ENCODE peak calls at places on chromosomes 13 and 19, in five cellular contexts. S is stomach, W is Panc1, A is breast epithelium, D is endothelial cell of umbilical vein. Y is an unnamed sample.

GRCh38 chr13:20696073-20696472 is 7.4 kb upstream of the IL17D start:
- DNase-seq in A (no peak), W (no peak), D (no peak), S (no peak), Y (no peak)

GRCh38 chr19:45164577-45165335 is 4.0 kb upstream of the NKPD1 start:
- DNase-seq in A (peak; percentile 80), D (peak; percentile 45), W (no peak), S (peak; percentile 82), Y (peak; percentile 88)

GRCh38 chr13:82747331-82747730 is 1134.9 kb downstream of the SLITRK1 start:
- DNase-seq in D (no peak), S (no peak), W (no peak), A (no peak), Y (no peak)

GRCh38 chr13:110664673-110665072 is 41.2 kb downstream of the CARS2 start:
- DNase-seq in S (no peak), D (no peak), W (no peak), A (no peak), Y (peak; percentile 76)

GRCh38 chr13:44050450-44051063 is 170.9 kb downstream of the LACC1 start:
- DNase-seq in W (no peak), S (no peak), A (no peak), D (peak; percentile 49), Y (no peak)

GRCh38 chr19:18854982-18855381 is 23.2 kb downstream of the UPF1 start:
- DNase-seq in A (no peak), D (no peak), W (no peak), S (no peak), Y (no peak)

GRCh38 chr19:18603255-18603957 is 3.2 kb downstream of the CRLF1 start:
- DNase-seq in D (no peak), S (no peak), A (no peak), W (no peak), Y (no peak)

GRCh38 chr13:25945596-25945995 is 106.2 kb downstream of the SHISA2 start:
- DNase-seq in W (no peak), A (no peak), D (no peak), S (no peak), Y (no peak)

GRCh38 chr19:403221-404036 is 5.5 kb downstream of the C2CD4C start:
- DNase-seq in W (no peak), S (no peak), D (no peak), A (peak; percentile 22), Y (peak; percentile 45)

GRCh38 chr13:108915634-108916497 is 286.5 kb downstream of the MYO16 start:
- DNase-seq in A (peak; percentile 86), S (peak; percentile 95), W (no peak), D (peak; percentile 97), Y (peak; percentile 85)

GRCh38 chr19:45973564-45974338 is at the start of gene NOVA2:
- DNase-seq in A (no peak), S (peak; percentile 36), W (no peak), D (peak; percentile 95), Y (peak; percentile 83)

GRCh38 chr19:39843919-39844793 is 2.0 kb downstream of the FBL start:
- DNase-seq in A (no peak), W (peak; percentile 97), D (peak; percentile 61), S (no peak), Y (no peak)

GRCh38 chr19:38511074-38511708 is 77.7 kb downstream of the RYR1 start:
- DNase-seq in W (no peak), A (no peak), D (no peak), S (no peak), Y (no peak)

GRCh38 chr13:40456397-40456958 is 210.0 kb downstream of the FOXO1 start:
- DNase-seq in S (no peak), A (no peak), D (no peak), W (no peak), Y (no peak)

GRCh38 chr13:30882996-30883766 is 22.9 kb upstream of the MEDAG start:
- DNase-seq in S (no peak), D (no peak), W (no peak), A (no peak), Y (no peak)

GRCh38 chr19:19488875-19489690 is 26.3 kb downstream of the TSSK6 start:
- DNase-seq in A (peak; percentile 58), W (peak; percentile 64), S (peak; percentile 64), D (peak; percentile 86), Y (peak; percentile 94)

GRCh38 chr13:98856983-98857382 is 104.5 kb upstream of the SLC15A1 start:
- DNase-seq in W (no peak), S (peak; percentile 55), A (no peak), D (peak; percentile 86), Y (no peak)

GRCh38 chr19:49110567-49110966 is 3.6 kb upstream of the LIN7B start:
- DNase-seq in S (no peak), W (no peak), D (no peak), A (no peak), Y (no peak)

GRCh38 chr19:35742121-35742724 is at the start of gene IGFLR1:
- DNase-seq in D (no peak), A (no peak), S (peak; percentile 44), W (no peak), Y (peak; percentile 91)

GRCh38 chr19:409006-409514 is at the start of gene C2CD4C:
- DNase-seq in S (no peak), A (peak; percentile 48), D (no peak), W (no peak), Y (no peak)

DNA sequence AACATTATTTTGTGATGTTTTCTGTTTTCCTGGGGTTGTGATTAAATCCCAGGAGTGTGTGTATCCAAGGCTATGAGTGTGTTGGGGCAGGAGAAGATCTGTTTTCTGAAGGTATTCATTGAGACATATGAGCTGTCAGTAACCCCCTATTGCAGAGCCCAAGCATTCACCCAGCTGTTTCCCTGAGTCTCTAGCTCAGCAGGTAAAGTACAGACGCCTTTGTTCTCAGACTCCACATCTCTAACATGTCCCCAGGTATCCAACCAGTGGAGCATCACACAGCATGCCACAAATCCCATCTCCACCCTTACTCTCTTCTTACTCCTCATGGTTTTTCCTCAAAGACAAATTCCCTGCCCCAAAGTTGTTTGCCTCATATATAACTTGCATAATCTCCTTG is 213.6 kb downstream of the PCDH20 start:
- DNase-seq in D (no peak), W (no peak), A (no peak), S (no peak), Y (no peak)
- TF ChIP-seq POLR2AphosphoS5 in D (no peak), W (no peak), A (no peak), S (no peak), Y (no peak)

DNA sequence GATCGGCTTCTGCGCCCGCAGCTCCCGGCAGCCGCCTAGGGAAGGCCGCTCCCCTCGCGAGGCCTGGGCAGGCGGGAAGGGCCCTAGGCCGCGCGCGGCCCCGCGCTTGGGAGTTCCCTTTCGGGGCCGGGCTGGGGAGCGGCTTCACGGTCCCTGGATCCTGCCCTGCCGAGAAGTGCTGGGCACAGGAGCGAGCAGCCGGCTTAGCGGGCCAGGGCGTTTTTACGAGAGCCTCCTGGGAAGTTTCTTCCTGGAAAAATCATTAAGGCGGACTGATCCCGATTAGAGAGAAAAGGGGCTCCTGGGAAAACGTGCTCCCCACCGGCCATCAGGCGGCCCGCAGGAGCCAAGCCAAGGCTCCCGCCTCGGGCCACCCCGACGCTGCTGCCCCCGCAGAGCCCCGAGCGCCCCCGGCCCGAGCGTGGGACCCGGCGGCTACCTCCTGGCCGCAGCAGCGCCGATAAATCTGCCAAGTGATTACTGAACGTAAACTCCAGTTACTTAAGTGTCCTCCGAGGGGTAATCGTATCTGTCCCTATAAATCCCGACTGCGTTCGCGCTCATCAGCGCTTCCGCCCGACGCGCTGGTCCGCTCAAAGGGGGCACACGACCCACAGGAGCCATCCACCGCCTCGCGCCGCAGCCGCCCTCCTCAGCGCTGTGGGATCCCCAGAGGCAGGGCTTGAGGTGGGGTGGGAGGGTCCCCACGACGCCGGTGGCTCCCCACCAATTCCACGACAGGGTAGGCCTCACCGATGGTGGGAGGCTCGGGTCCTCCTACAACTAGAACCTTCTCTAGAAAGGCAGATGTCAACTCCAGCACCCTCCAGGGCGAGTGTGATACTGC is 2.8 kb downstream of the ZIC5 start:
- DNase-seq in D (no peak), S (no peak), A (no peak), W (no peak), Y (no peak)
- H3K4me1 ChIP-seq in D (no peaks in the 10 kb centered on the region), S (peaks cover 38% of the 10 kb centered on the region), A (no peaks in the 10 kb centered on the region), W (peaks cover 16% of the 10 kb centered on the region), Y (peaks cover 39% of the 10 kb centered on the region)

GRCh38 chr19:6766357-6767080 is 716 bp downstream of the SH2D3A start:
- DNase-seq in S (no peak), W (no peak), A (no peak), D (no peak), Y (no peak)
- H3K4me3 ChIP-seq in S (peak overlapping the region; percentile 43), W (peak overlapping the region; percentile 50), A (peak overlapping the region; percentile 55), D (no peak overlapping the region), Y (peak overlapping the region; percentile 49)

DNA sequence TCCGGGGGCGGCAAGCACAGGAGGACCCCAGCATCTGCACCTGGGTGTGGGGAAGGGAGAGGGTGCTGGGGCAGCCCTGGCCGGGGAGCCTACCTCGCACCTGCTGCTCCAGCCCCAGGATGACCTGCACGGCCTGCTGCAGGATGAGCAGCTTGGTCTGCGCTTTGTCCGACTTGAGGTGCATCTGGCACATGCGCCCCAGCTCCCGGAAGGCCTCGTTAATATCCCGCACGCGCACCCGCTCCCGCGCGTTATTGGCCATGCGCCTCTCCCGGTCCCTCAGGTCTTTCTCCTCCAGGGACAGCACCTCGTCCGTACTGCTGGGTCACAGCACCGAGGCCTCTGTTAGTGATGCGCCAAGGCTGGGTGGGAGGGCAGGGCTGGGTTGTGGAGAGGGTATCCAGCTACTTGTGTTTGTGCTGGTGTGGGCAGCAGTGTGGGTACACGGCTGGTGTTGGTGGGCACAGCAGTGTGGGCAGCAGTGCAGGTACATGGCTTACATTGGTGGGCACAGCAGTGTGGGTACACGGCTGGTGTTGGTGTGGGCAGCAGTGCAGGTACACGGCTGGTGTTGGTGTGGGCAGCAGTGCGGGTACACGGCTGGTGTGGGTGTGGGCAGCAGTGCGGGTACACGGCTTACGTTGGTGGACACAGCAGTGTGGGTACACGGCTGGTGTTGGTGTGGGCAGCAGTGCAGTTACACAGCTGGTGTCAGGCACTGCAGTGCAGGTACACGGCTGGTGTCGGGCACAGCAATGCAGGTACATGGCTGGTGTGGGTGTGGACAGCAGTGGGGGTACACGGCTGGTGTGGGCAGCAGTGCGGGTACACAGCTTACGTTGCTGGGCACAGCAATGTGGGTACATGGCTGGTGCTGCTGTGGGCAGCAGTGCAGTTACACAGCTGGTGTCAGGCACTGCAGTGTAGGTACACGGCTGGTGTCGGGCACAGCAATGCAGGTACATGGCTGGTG is 7.1 kb upstream of the UQCR11 start:
- DNase-seq in D (no peak), W (no peak), S (no peak), A (no peak), Y (no peak)
- TF ChIP-seq POLR2AphosphoS5 in D (no peak), W (no peak), S (no peak), A (no peak), Y (no peak)

GRCh38 chr13:75689686-75690085 is 53.6 kb downstream of the LMO7 start:
- DNase-seq in A (no peak), W (no peak), D (no peak), S (no peak), Y (no peak)
- H3K4me1 ChIP-seq in A (no peaks in the 10 kb centered on the region), W (no peaks in the 10 kb centered on the region), D (no peaks in the 10 kb centered on the region), S (no peaks in the 10 kb centered on the region), Y (no peaks in the 10 kb centered on the region)

GRCh38 chr13:46553521-46553885 is 533 bp downstream of the LRCH1 start:
- DNase-seq in A (peak; percentile 57), W (no peak), D (no peak), S (no peak), Y (no peak)

GRCh38 chr13:46554971-46555370 is 2.0 kb downstream of the LRCH1 start:
- DNase-seq in A (no peak), S (no peak), D (peak; percentile 24), W (no peak), Y (no peak)

GRCh38 chr13:46553886-46554855 is 1.2 kb downstream of the LRCH1 start:
- DNase-seq in S (peak; percentile 71), A (peak; percentile 69), W (no peak), D (peak; percentile 67), Y (peak; percentile 93)

GRCh38 chr13:46555722-46556121 is 2.8 kb downstream of the LRCH1 start:
- DNase-seq in D (no peak), W (no peak), A (no peak), S (no peak), Y (no peak)

GRCh38 chr13:46556380-46556779 is 3.4 kb downstream of the LRCH1 start:
- DNase-seq in S (no peak), A (no peak), D (no peak), W (no peak), Y (no peak)
- H3K4me3 ChIP-seq in S (no peak overlapping the region), A (no peak overlapping the region), D (no peak overlapping the region), W (no peak overlapping the region), Y (no peak overlapping the region)